ENCODE peak calls at places on chromosomes 1 and 21, in five cellular contexts. Z is C1 segment of cervical spinal cord; P is AG04449; M is stimulated activated CD4-positive, alpha-beta T cell treated with anti-CD3 and anti-CD28 coated beads, Interleukin-15, amount 100 ng/mL, for 1 hour; A is lung microvascular endothelial cell. O is an unnamed sample.

GRCh38 chr1:213399695-213400094 is 348.7 kb downstream of the RPS6KC1 start:
- DNase-seq in Z (no peak), P (no peak), M (no peak), A (no peak), O (no peak)

GRCh38 chr1:211468595-211468994 is 23.4 kb downstream of the RD3 start:
- DNase-seq in Z (peak), P (no peak), A (peak), M (no peak), O (no peak)

GRCh38 chr1:35428360-35428759 is 128.8 kb downstream of the KIAA0319L start:
- DNase-seq in A (no peak), P (no peak), M (no peak), Z (no peak), O (no peak)

GRCh38 chr21:25512095-25513086 is 94.9 kb downstream of the MRPL39 start:
- DNase-seq in M (no peak), Z (no peak), P (no peak), A (no peak), O (no peak)

GRCh38 chr1:87794788-87795614 is 466.3 kb downstream of the LMO4 start:
- DNase-seq in M (no peak), P (no peak), A (peak), Z (no peak), O (no peak)

GRCh38 chr1:226690460-226690982 is 48.6 kb downstream of the ITPKB start:
- DNase-seq in A (peak), Z (no peak), P (no peak), M (no peak), O (no peak)

GRCh38 chr1:26820784-26821269 is 5.7 kb upstream of the ZDHHC18 start:
- DNase-seq in M (no peak), P (no peak), Z (no peak), A (no peak), O (no peak)

GRCh38 chr1:154874465-154874864 is 4.4 kb upstream of the KCNN3 start:
- DNase-seq in Z (no peak), A (no peak), P (no peak), M (no peak), O (no peak)

GRCh38 chr1:59012378-59012777 is 228.5 kb upstream of the JUN start:
- DNase-seq in Z (no peak), P (no peak), M (no peak), A (no peak), O (no peak)

GRCh38 chr1:29677028-29678024 is 441.0 kb downstream of the PTPRU start:
- DNase-seq in A (peak), Z (no peak), P (no peak), M (no peak), O (no peak)

GRCh38 chr1:162085991-162086390 is 16.5 kb downstream of the NOS1AP start:
- DNase-seq in M (no peak), A (no peak), Z (no peak), P (no peak), O (no peak)

GRCh38 chr1:227885648-227886502 is 61.9 kb downstream of the WNT9A start:
- DNase-seq in M (no peak), P (no peak), A (peak), Z (no peak), O (no peak)

GRCh38 chr1:85570446-85571180 is 9.9 kb upstream of the CCN1 start:
- DNase-seq in M (no peak), A (no peak), P (no peak), Z (no peak), O (no peak)